ENCODE peak calls at places on chromosomes 12 and 14, in six cellular contexts. One of them, this sample, is unnamed.

GRCh38 chr12:74185360-74185759 is 352.3 kb upstream of the ATXN7L3B start:
- DNase-seq in prostate gland: no peak
- DNase-seq in stomach: no peak
- DNase-seq in K562: no peak
- DNase-seq in H1: no peak
- DNase-seq in HCT116: no peak
- DNase-seq in this sample: no peak

GRCh38 chr12:65968889-65969509 is 144.7 kb downstream of the HMGA2 start:
- DNase-seq in prostate gland: no peak
- DNase-seq in stomach: no peak
- DNase-seq in K562: no peak
- DNase-seq in H1: no peak
- DNase-seq in HCT116: no peak
- DNase-seq in this sample: no peak

GRCh38 chr12:24661657-24662096 is 287.2 kb downstream of the BCAT1 start:
- DNase-seq in prostate gland: no peak
- DNase-seq in stomach: peak
- DNase-seq in K562: no peak
- DNase-seq in H1: no peak
- DNase-seq in HCT116: no peak
- DNase-seq in this sample: peak

GRCh38 chr14:85501751-85502150 is 28.2 kb upstream of the FLRT2 start:
- DNase-seq in prostate gland: no peak
- DNase-seq in stomach: no peak
- DNase-seq in K562: no peak
- DNase-seq in H1: no peak
- DNase-seq in HCT116: no peak
- DNase-seq in this sample: no peak

GRCh38 chr12:124457287-124458219 is 109.9 kb downstream of the NCOR2 start:
- DNase-seq in prostate gland: peak
- DNase-seq in stomach: peak
- DNase-seq in K562: no peak
- DNase-seq in H1: no peak
- DNase-seq in HCT116: no peak
- DNase-seq in this sample: peak

GRCh38 chr14:21796912-21797311 is 123.3 kb upstream of the OR4E1 start:
- DNase-seq in prostate gland: no peak
- DNase-seq in stomach: no peak
- DNase-seq in K562: no peak
- DNase-seq in H1: no peak
- DNase-seq in HCT116: no peak
- DNase-seq in this sample: no peak

GRCh38 chr14:51954657-51955056 is 34.7 kb upstream of the RTRAF start:
- DNase-seq in prostate gland: no peak
- DNase-seq in stomach: no peak
- DNase-seq in K562: no peak
- DNase-seq in H1: no peak
- DNase-seq in HCT116: no peak
- DNase-seq in this sample: no peak

GRCh38 chr12:2796187-2796663 is 1.5 kb downstream of the FKBP4 start:
- DNase-seq in prostate gland: peak
- DNase-seq in stomach: no peak
- DNase-seq in K562: no peak
- DNase-seq in H1: no peak
- DNase-seq in HCT116: no peak
- DNase-seq in this sample: no peak

GRCh38 chr12:62537544-62537943 is 70.9 kb downstream of the MON2 start:
- DNase-seq in prostate gland: peak
- DNase-seq in stomach: peak
- DNase-seq in K562: no peak
- DNase-seq in H1: no peak
- DNase-seq in HCT116: no peak
- DNase-seq in this sample: no peak

GRCh38 chr14:89773644-89774316 is 180.8 kb downstream of the EFCAB11 start:
- DNase-seq in prostate gland: no peak
- DNase-seq in stomach: peak
- DNase-seq in K562: no peak
- DNase-seq in H1: peak
- DNase-seq in HCT116: no peak
- DNase-seq in this sample: peak

GRCh38 chr14:103130965-103131364 is 7.7 kb downstream of the TNFAIP2 start:
- DNase-seq in prostate gland: peak
- DNase-seq in stomach: no peak
- DNase-seq in K562: no peak
- DNase-seq in H1: no peak
- DNase-seq in HCT116: no peak
- DNase-seq in this sample: no peak

GRCh38 chr12:99804715-99805114 is 157.2 kb downstream of the GARIN6 start:
- DNase-seq in prostate gland: no peak
- DNase-seq in stomach: no peak
- DNase-seq in K562: no peak
- DNase-seq in H1: no peak
- DNase-seq in HCT116: no peak
- DNase-seq in this sample: no peak

DNA sequence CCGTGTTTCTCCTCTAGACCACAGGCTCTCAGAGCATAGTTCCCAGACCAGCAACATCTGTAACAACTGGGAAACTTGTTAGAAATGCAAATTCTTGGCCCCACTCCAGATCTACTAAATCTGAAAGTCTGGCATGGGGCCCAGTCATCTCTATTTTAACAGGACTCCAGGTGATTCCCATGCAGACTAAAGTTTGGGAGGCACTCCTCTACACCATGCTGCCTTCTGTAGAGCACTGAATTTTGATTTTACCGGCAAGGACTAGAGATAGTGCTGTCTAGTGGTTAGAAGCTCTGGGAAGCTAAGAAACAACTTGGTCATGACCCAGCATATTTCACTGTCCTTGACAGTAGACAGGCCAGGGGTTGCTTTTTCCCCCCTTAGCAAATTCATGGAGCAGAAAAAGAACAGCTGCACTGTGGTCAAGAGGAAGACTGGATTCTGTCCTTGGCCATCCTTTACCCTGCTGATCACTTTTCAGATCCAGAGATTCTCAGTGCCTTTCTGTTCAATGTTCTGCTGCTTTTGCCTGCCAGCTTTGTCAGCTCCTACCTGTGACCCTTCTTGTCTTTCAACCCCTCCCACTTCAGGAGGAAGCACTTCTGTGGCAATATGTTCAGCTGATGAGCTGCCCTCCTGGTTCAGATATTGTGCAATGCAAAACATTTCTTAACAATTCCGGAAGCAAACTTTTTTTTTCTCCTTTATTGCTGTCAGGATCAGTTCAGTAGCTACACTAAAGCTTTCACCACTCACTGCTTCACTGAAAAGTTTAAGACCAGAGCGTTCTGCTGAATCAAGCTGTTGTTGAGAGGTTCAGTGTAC is 133.8 kb upstream of the NUDT4 start:
- DNase-seq in prostate gland: peak
- DNase-seq in stomach: no peak
- DNase-seq in K562: no peak
- DNase-seq in H1: no peak
- DNase-seq in HCT116: no peak
- DNase-seq in this sample: no peak
- TF ChIP-seq POLR2A in prostate gland: no peak
- TF ChIP-seq POLR2A in stomach: no peak
- TF ChIP-seq POLR2A in K562: no peak
- TF ChIP-seq POLR2A in H1: no peak
- TF ChIP-seq POLR2A in HCT116: no peak
- TF ChIP-seq POLR2A in this sample: peak

GRCh38 chr12:41018010-41018409 is 170.1 kb upstream of the PDZRN4 start:
- DNase-seq in prostate gland: no peak
- DNase-seq in stomach: no peak
- DNase-seq in K562: no peak
- DNase-seq in H1: no peak
- DNase-seq in HCT116: no peak
- DNase-seq in this sample: peak

GRCh38 chr12:41011939-41012338 is 176.2 kb upstream of the PDZRN4 start:
- DNase-seq in prostate gland: no peak
- DNase-seq in stomach: no peak
- DNase-seq in K562: no peak
- DNase-seq in H1: no peak
- DNase-seq in HCT116: no peak
- DNase-seq in this sample: no peak

GRCh38 chr12:41019461-41019860 is 168.7 kb upstream of the PDZRN4 start:
- DNase-seq in prostate gland: no peak
- DNase-seq in stomach: no peak
- DNase-seq in K562: no peak
- DNase-seq in H1: no peak
- DNase-seq in HCT116: no peak
- DNase-seq in this sample: no peak

GRCh38 chr12:41013921-41014642 is 174.0 kb upstream of the PDZRN4 start:
- DNase-seq in prostate gland: no peak
- DNase-seq in stomach: no peak
- DNase-seq in K562: no peak
- DNase-seq in H1: no peak
- DNase-seq in HCT116: no peak
- DNase-seq in this sample: no peak

DNA sequence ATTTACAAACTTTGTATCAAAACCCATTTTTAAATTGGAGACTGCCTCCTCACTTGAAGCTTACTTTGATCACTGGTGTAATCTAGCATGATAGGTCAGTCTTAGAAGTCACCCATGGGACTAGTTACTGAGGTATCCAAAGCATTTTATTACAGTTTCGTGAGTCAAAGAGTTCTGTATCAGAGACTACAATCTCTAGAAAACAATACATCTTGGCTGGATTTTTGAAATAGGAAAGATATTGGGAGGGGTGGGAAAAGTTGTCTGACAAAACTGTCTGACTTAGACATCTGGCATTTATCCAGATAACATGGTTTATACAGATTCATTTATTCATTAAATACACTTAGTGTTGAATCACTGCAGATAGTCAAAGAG is 173.5 kb upstream of the PDZRN4 start:
- DNase-seq in prostate gland: no peak
- DNase-seq in stomach: no peak
- DNase-seq in K562: no peak
- DNase-seq in H1: no peak
- DNase-seq in HCT116: no peak
- DNase-seq in this sample: no peak
- TF ChIP-seq POLR2AphosphoS5 in prostate gland: no peak
- TF ChIP-seq POLR2AphosphoS5 in stomach: no peak
- TF ChIP-seq POLR2AphosphoS5 in K562: no peak
- TF ChIP-seq POLR2AphosphoS5 in H1: no peak
- TF ChIP-seq POLR2AphosphoS5 in HCT116: no peak
- TF ChIP-seq POLR2AphosphoS5 in this sample: no peak

GRCh38 chr12:111557271-111558106 is 41.6 kb downstream of the ATXN2 start:
- DNase-seq in prostate gland: no peak
- DNase-seq in stomach: no peak
- DNase-seq in K562: no peak
- DNase-seq in H1: no peak
- DNase-seq in HCT116: no peak
- DNase-seq in this sample: no peak
- H3K27ac ChIP-seq in prostate gland: peak
- H3K27ac ChIP-seq in stomach: no peak
- H3K27ac ChIP-seq in K562: peak
- H3K27ac ChIP-seq in H1: no peak
- H3K27ac ChIP-seq in HCT116: no peak
- H3K27ac ChIP-seq in this sample: no peak

GRCh38 chr14:41817626-41818025 is 210.9 kb downstream of the LRFN5 start:
- DNase-seq in prostate gland: no peak
- DNase-seq in stomach: no peak
- DNase-seq in K562: no peak
- DNase-seq in H1: no peak
- DNase-seq in HCT116: no peak
- DNase-seq in this sample: no peak
- TF ChIP-seq POLR2A in prostate gland: no peak
- TF ChIP-seq POLR2A in stomach: no peak
- TF ChIP-seq POLR2A in K562: no peak
- TF ChIP-seq POLR2A in H1: no peak
- TF ChIP-seq POLR2A in HCT116: no peak
- TF ChIP-seq POLR2A in this sample: no peak

GRCh38 chr12:53039851-53040250 is 10.0 kb upstream of the TNS2 start:
- DNase-seq in prostate gland: no peak
- DNase-seq in stomach: no peak
- DNase-seq in K562: no peak
- DNase-seq in H1: no peak
- DNase-seq in HCT116: no peak
- DNase-seq in this sample: no peak

GRCh38 chr12:53045646-53046045 is 4.2 kb upstream of the TNS2 start:
- DNase-seq in prostate gland: no peak
- DNase-seq in stomach: no peak
- DNase-seq in K562: no peak
- DNase-seq in H1: no peak
- DNase-seq in HCT116: no peak
- DNase-seq in this sample: no peak

GRCh38 chr12:53044896-53045571 is 4.8 kb upstream of the TNS2 start:
- DNase-seq in prostate gland: no peak
- DNase-seq in stomach: no peak
- DNase-seq in K562: no peak
- DNase-seq in H1: no peak
- DNase-seq in HCT116: no peak
- DNase-seq in this sample: no peak

GRCh38 chr12:53044052-53044581 is 5.7 kb upstream of the TNS2 start:
- DNase-seq in prostate gland: no peak
- DNase-seq in stomach: no peak
- DNase-seq in K562: no peak
- DNase-seq in H1: no peak
- DNase-seq in HCT116: no peak
- DNase-seq in this sample: no peak

GRCh38 chr12:53042607-53043454 is 7.0 kb upstream of the TNS2 start:
- DNase-seq in prostate gland: no peak
- DNase-seq in stomach: no peak
- DNase-seq in K562: no peak
- DNase-seq in H1: no peak
- DNase-seq in HCT116: no peak
- DNase-seq in this sample: no peak
- TF ChIP-seq POLR2AphosphoS5 in prostate gland: no peak
- TF ChIP-seq POLR2AphosphoS5 in stomach: no peak
- TF ChIP-seq POLR2AphosphoS5 in K562: peak
- TF ChIP-seq POLR2AphosphoS5 in H1: peak
- TF ChIP-seq POLR2AphosphoS5 in HCT116: no peak
- TF ChIP-seq POLR2AphosphoS5 in this sample: no peak

DNA sequence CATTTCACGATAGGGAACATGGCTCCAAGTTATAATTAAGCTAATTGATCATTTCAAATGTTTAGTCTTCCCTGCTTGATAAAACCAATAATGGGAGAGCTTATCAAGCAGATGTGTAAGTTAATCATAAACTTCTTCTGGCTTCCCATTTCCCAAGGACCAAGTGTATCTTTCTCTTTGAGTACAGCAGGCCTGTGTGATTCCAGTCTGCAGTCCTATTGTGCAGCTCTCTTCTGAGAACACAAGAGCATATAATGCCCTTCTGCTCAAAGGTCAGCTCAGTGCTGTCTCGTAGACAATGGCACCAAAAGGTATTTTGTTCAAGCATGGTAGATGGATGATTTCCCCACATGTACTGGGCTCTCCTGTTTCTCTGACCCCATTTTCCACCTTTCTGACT is 101.8 kb upstream of the DYRK2 start:
- DNase-seq in prostate gland: no peak
- DNase-seq in stomach: no peak
- DNase-seq in K562: no peak
- DNase-seq in H1: no peak
- DNase-seq in HCT116: no peak
- DNase-seq in this sample: no peak
- H3K27ac ChIP-seq in prostate gland: no peak
- H3K27ac ChIP-seq in stomach: no peak
- H3K27ac ChIP-seq in K562: no peak
- H3K27ac ChIP-seq in H1: no peak
- H3K27ac ChIP-seq in HCT116: no peak
- H3K27ac ChIP-seq in this sample: no peak

This sample was measured in upper lobe of left lung.